ENCODE peak calls at places on chromosomes 16 and 17, in four cellular contexts. H is breast epithelium, V is fibroblast of mammary gland, F is A549. R is an unnamed sample.

GRCh38 chr17:75344664-75345063 is 55.4 kb upstream of the SLC25A19 start:
- DNase-seq in H (no peak), V (no peak), F (no peak), R (no peak)

GRCh38 chr17:60390881-60391418 is 983 bp downstream of the USP32 start:
- DNase-seq in H (no peak), V (peak; percentile 39), F (peak; percentile 45), R (peak; percentile 47)

GRCh38 chr17:80783971-80784370 is 207.7 kb upstream of the CHMP6 start:
- DNase-seq in H (peak; percentile 28), V (no peak), F (no peak), R (no peak)

GRCh38 chr16:19437280-19437679 is 19.6 kb downstream of the TMC5 start:
- DNase-seq in H (no peak), V (peak; percentile 17), F (no peak), R (no peak)

GRCh38 chr17:2707721-2708584 is 3.6 kb downstream of the CLUH start:
- DNase-seq in H (no peak), V (no peak), F (peak; percentile 61), R (no peak)

GRCh38 chr16:30874244-30874820 is 19.5 kb downstream of the BCL7C start:
- DNase-seq in H (no peak), V (no peak), F (no peak), R (no peak)

GRCh38 chr16:27431773-27432599 is 30.0 kb downstream of the IL21R start:
- DNase-seq in H (no peak), V (peak; percentile 65), F (no peak), R (no peak)

GRCh38 chr17:73939808-73940207 is 263.7 kb upstream of the RPL38 start:
- DNase-seq in H (no peak), V (no peak), F (no peak), R (no peak)

GRCh38 chr17:7855643-7856080 is 796 bp downstream of the TMEM88 start:
- DNase-seq in H (peak; percentile 51), V (no peak), F (no peak), R (no peak)

GRCh38 chr17:19533718-19534561 is at the start of gene SLC47A1:
- DNase-seq in H (no peak), V (no peak), F (peak; percentile 72), R (no peak)

GRCh38 chr16:11164482-11165270 is 91.3 kb downstream of the SOCS1 start:
- DNase-seq in H (no peak), V (no peak), F (no peak), R (no peak)

GRCh38 chr17:3780986-3781385 is 20.0 kb downstream of the ITGAE start:
- DNase-seq in H (no peak), V (no peak), F (no peak), R (no peak)

GRCh38 chr16:88448461-88449266 is 4.4 kb upstream of the ZFPM1 start:
- DNase-seq in H (no peak), V (no peak), F (no peak), R (no peak)

GRCh38 chr17:19332371-19333131 is 30.0 kb downstream of the B9D1 start:
- DNase-seq in H (no peak), V (no peak), F (no peak), R (no peak)

GRCh38 chr17:31627960-31628359 is 231.1 kb downstream of the COPRS start:
- DNase-seq in H (no peak), V (peak; percentile 84), F (no peak), R (peak; percentile 89)

GRCh38 chr17:63841350-63842172 is 924 bp downstream of the SMARCD2 start:
- DNase-seq in H (peak; percentile 60), V (peak; percentile 37), F (no peak), R (peak; percentile 18)

GRCh38 chr17:41962768-41963434 is 3.7 kb upstream of the CNP start:
- DNase-seq in H (peak; percentile 65), V (peak; percentile 56), F (peak; percentile 69), R (peak; percentile 17)

GRCh38 chr16:84048306-84048705 is 5.7 kb upstream of the SLC38A8 start:
- DNase-seq in H (no peak), V (no peak), F (peak; percentile 22), R (no peak)

GRCh38 chr16:48901712-48902374 is 291.9 kb upstream of the N4BP1 start:
- DNase-seq in H (no peak), V (peak; percentile 3), F (no peak), R (no peak)

GRCh38 chr17:74478369-74479100 is 12.1 kb downstream of the CD300A start:
- DNase-seq in H (no peak), V (peak; percentile 30), F (no peak), R (no peak)

GRCh38 chr17:29563816-29564215 is 3.0 kb downstream of the ABHD15 start:
- DNase-seq in H (no peak), V (no peak), F (no peak), R (no peak)

GRCh38 chr17:46842835-46843234 is 8.5 kb upstream of the WNT9B start:
- DNase-seq in H (no peak), V (peak; percentile 8), F (peak; percentile 49), R (no peak)

GRCh38 chr16:51150159-51150893 is 744 bp downstream of the SALL1 start:
- DNase-seq in H (no peak), V (no peak), F (no peak), R (no peak)

GRCh38 chr16:67238806-67239470 is 8.3 kb downstream of the FHOD1 start:
- DNase-seq in H (no peak), V (no peak), F (no peak), R (no peak)

GRCh38 chr16:67241008-67241900 is 6.0 kb downstream of the FHOD1 start:
- DNase-seq in H (peak; percentile 87), V (peak; percentile 93), F (peak; percentile 74), R (peak; percentile 77)

GRCh38 chr16:67238278-67238575 is 9.1 kb downstream of the FHOD1 start:
- DNase-seq in H (no peak), V (no peak), F (no peak), R (no peak)

GRCh38 chr16:67242138-67242730 is 5.0 kb downstream of the FHOD1 start:
- DNase-seq in H (no peak), V (no peak), F (no peak), R (no peak)

DNA sequence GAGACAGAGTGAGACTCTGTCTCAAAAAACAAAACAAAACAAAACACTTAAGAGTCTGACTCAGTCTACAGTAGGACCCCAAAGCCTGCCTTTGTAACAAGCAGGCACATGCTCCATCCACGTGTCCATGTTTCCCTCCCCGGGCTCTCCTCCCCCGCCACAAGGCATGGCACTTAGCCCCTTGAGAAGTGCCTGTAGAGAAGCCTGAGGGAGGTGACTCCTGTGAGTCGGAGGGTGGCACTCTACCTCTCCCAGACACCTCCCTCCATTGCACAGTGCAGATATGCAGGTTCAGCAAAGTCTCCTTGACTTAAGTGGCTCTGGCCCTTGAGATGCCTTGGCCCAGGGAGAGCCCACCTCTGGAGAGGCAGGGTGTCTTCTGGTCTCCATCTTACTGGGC is 6.8 kb downstream of the FHOD1 start:
- DNase-seq in H (no peak), V (peak; percentile 61), F (no peak), R (peak; percentile 29)
- H3K4me3 ChIP-seq in H (no peak overlapping the region), V (no peak overlapping the region), F (no peak overlapping the region), R (no peak overlapping the region)

GRCh38 chr17:45428954-45429337 is 3.7 kb downstream of the ARHGAP27 start:
- DNase-seq in H (no peak), V (no peak), F (no peak), R (no peak)
- H3K4me3 ChIP-seq in H (no peak overlapping the region), V (no peak overlapping the region), F (no peak overlapping the region), R (no peak overlapping the region)

DNA sequence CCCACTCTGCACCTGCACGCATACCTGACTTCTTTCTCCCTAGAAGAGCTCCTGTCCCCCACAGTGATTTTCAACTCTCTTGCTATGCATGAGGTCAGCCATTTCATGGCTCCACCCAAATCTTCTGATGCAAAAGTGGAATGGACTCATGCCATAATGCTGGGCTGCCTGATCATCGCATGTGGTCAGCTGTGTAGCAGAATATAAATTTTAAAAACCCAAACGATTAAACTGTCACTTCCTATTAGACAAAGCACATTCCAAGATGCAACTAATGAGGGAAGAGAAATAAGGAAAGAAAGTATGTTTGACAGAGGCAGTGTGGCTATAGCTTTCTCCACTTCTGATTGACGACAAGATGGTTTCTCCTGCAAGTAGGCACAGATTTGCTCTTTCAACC is 26.1 kb downstream of the GRIN2A start:
- DNase-seq in H (no peak), V (no peak), F (no peak), R (peak; percentile 41)
- H3K4me3 ChIP-seq in H (no peak overlapping the region), V (no peak overlapping the region), F (no peak overlapping the region), R (no peak overlapping the region)

DNA sequence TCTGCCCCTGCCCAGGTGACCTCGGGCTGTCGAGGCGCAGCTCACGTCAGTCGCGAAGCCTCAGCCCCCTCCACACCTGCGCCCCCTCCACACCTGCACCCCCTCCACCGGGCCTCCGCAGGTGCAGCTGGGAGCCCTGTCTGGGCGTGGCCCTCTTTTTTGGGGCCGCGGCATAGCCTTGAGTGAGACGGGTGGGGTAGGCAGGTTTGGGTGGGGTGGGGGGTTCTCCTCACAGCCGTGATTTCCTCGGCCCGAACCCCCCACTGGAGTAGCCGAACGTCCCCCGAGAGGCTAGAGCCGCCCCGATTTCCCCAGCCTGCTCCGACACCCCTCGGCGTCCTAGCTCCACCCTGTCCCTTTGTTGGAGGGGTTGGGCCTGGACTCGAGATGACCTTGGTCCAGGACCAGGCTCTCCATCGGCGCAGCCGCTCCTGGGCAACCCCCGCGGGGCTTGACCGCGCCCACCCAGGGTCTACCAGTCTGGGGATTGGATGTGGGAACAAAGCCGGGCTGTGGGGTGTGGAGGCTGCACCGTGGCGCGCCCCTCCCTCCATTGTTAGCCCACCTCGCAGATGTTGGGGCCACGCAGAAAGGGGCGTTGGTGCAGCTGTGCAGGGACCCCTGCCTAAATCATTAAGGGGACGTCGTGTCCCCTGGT is 627 bp downstream of the TUBB3 start:
- DNase-seq in H (no peak), V (no peak), F (no peak), R (no peak)
- H3K4me3 ChIP-seq in H (peak overlapping the region; percentile 54), V (peak overlapping the region; percentile 57), F (peak overlapping the region; percentile 83), R (peak overlapping the region; percentile 89)

DNA sequence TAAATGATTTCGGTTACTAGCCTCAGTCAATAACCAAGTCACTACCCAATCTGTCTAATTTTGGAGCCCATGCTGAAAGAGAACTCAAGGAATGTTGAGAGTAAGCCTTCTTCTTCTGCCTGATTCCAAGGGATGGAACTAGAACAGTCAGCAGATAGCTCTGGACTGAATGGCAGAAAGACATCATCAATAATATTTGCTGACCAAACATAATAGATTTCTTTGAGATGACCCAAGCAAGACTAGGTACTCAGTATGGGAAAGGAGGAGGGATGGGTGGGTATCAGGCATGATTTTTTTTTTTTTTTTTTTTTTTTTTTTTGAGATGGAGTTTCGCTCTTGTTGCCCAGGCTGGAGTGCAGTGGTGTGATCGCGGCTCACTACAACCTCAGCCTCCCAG is 330.1 kb downstream of the CNTNAP4 start:
- DNase-seq in H (no peak), V (no peak), F (no peak), R (no peak)
- H3K4me3 ChIP-seq in H (no peak overlapping the region), V (no peak overlapping the region), F (no peak overlapping the region), R (no peak overlapping the region)